ENCODE peak calls at places on chromosome 5, in nine cellular contexts. Z, S, C, V, E, T, X, R and J are unnamed samples.

GRCh38 chr5:31054436-31054835 is 139.1 kb upstream of the CDH6 start:
- DNase-seq in Z (no peak), X (no peak), V (no peak), R (no peak), S (no peak), T (no peak), C (no peak), E (no peak), J (no peak)

GRCh38 chr5:42949348-42950090 is 90.6 kb downstream of the ANXA2R start:
- DNase-seq in S (peak; percentile 62), T (no peak), Z (peak; percentile 90), E (no peak), R (no peak), V (peak; percentile 80), X (peak; percentile 70), C (peak; percentile 72), J (peak; percentile 64)

GRCh38 chr5:102152906-102153787 is 142.9 kb downstream of the SLCO4C1 start:
- DNase-seq in V (no peak), X (peak; percentile 0), Z (peak; percentile 3), R (peak; percentile 11), T (peak; percentile 49), E (no peak), C (peak; percentile 48), S (no peak), J (no peak)

GRCh38 chr5:127351418-127351817 is 60.8 kb downstream of the MEGF10 start:
- DNase-seq in R (no peak), S (no peak), X (no peak), C (no peak), T (no peak), E (no peak), V (no peak), Z (peak; percentile 10), J (no peak)

GRCh38 chr5:126355940-126356339 is 67.3 kb upstream of the GRAMD2B start:
- DNase-seq in E (no peak), Z (no peak), S (no peak), C (peak; percentile 18), X (no peak), T (no peak), R (no peak), V (no peak), J (no peak)

GRCh38 chr5:56257010-56257409 is 23.9 kb upstream of the ANKRD55 start:
- DNase-seq in R (no peak), C (no peak), V (no peak), X (no peak), Z (no peak), T (no peak), S (no peak), E (no peak), J (no peak)

GRCh38 chr5:171492781-171493180 is 73.3 kb downstream of the FGF18 start:
- DNase-seq in V (peak; percentile 34), C (no peak), R (no peak), X (no peak), E (no peak), Z (peak; percentile 33), T (peak; percentile 44), S (no peak), J (no peak)

GRCh38 chr5:151060742-151061141 is 20.1 kb downstream of the TNIP1 start:
- DNase-seq in V (no peak), Z (no peak), E (no peak), T (no peak), S (no peak), C (no peak), X (no peak), R (no peak), J (no peak)

GRCh38 chr5:125798311-125798710 is 624.9 kb upstream of the GRAMD2B start:
- DNase-seq in C (no peak), X (no peak), T (no peak), E (no peak), S (no peak), R (no peak), V (no peak), Z (peak; percentile 73), J (no peak)

GRCh38 chr5:173201636-173202265 is 33.3 kb downstream of the NKX2-5 start:
- DNase-seq in V (peak; percentile 82), E (peak; percentile 21), C (no peak), S (no peak), Z (peak; percentile 63), T (peak; percentile 22), X (no peak), R (no peak), J (no peak)

GRCh38 chr5:74326571-74327338 is 313.8 kb downstream of the ENC1 start:
- DNase-seq in C (peak; percentile 22), E (peak; percentile 77), X (peak; percentile 83), V (peak; percentile 65), Z (peak; percentile 92), R (peak; percentile 17), T (peak; percentile 66), S (no peak), J (peak; percentile 30)

GRCh38 chr5:109455598-109456096 is 45.9 kb upstream of the PJA2 start:
- DNase-seq in E (peak; percentile 92), S (no peak), T (peak; percentile 36), X (peak; percentile 19), Z (peak; percentile 100), R (no peak), C (peak; percentile 63), V (peak; percentile 29), J (no peak)

GRCh38 chr5:5919411-5919810 is 458.9 kb downstream of the MED10 start:
- DNase-seq in E (no peak), R (no peak), V (no peak), X (no peak), S (no peak), Z (no peak), C (no peak), T (no peak), J (no peak)

GRCh38 chr5:121485261-121485660 is 366.4 kb upstream of the FTMT start:
- DNase-seq in X (no peak), Z (no peak), E (no peak), V (no peak), T (no peak), S (no peak), R (no peak), C (no peak), J (no peak)

GRCh38 chr5:18394154-18394804 is 760.0 kb downstream of the TAF11L14 start:
- DNase-seq in Z (peak; percentile 50), R (peak; percentile 30), S (peak; percentile 77), V (peak; percentile 25), X (peak; percentile 26), C (peak; percentile 64), E (no peak), T (peak; percentile 93), J (peak; percentile 16)